ENCODE peak calls at places on chromosomes 2 and 18, in nine cellular contexts. L, U, D, W, G, F, S, H and Z are unnamed samples.
A peak's percentile ranks its signal among the peaks of the same experiment; 100 is the strongest.

GRCh38 chr2:216031960-216032689 is 18.8 kb upstream of the MREG start:
- DNase-seq in H (no peak), D (no peak), L (no peak), F (no peak), U (peak; percentile 14), G (no peak), S (no peak), W (peak; percentile 19), Z (peak; percentile 70)

GRCh38 chr2:38105911-38106310 is 30.0 kb upstream of the CYP1B1 start:
- DNase-seq in H (no peak), W (no peak), F (no peak), D (no peak), U (no peak), L (no peak), G (no peak), S (no peak), Z (no peak)

GRCh38 chr2:205902041-205902898 is 183.7 kb downstream of the INO80D start:
- DNase-seq in U (no peak), L (no peak), G (no peak), S (no peak), H (no peak), W (peak; percentile 7), F (no peak), D (no peak), Z (no peak)

GRCh38 chr2:163044116-163044515 is 205.5 kb upstream of the KCNH7 start:
- DNase-seq in U (no peak), G (no peak), W (no peak), L (no peak), D (no peak), S (no peak), H (no peak), F (no peak), Z (no peak)

GRCh38 chr18:46071894-46072867 is at the start of gene PSTPIP2:
- DNase-seq in G (peak; percentile 55), H (peak; percentile 77), D (peak; percentile 90), S (peak; percentile 56), L (peak; percentile 49), W (peak; percentile 49), U (no peak), F (peak; percentile 82), Z (no peak)

GRCh38 chr18:23237524-23238151 is 102.4 kb downstream of the CABLES1 start:
- DNase-seq in D (peak; percentile 81), U (no peak), L (peak; percentile 86), W (peak; percentile 76), H (peak; percentile 74), S (no peak), F (no peak), G (no peak), Z (no peak)

GRCh38 chr2:213229814-213230213 is 54.5 kb upstream of the SPAG16 start:
- DNase-seq in W (peak; percentile 71), S (no peak), H (no peak), L (no peak), F (no peak), G (no peak), U (no peak), D (no peak), Z (no peak)

GRCh38 chr2:11430729-11431128 is 35.2 kb downstream of the E2F6 start:
- DNase-seq in H (no peak), L (no peak), S (no peak), U (no peak), W (no peak), F (no peak), D (no peak), G (no peak), Z (no peak)

GRCh38 chr2:225334524-225334923 is 65.0 kb upstream of the NYAP2 start:
- DNase-seq in S (no peak), F (no peak), W (no peak), U (no peak), D (no peak), H (no peak), L (no peak), G (no peak), Z (no peak)

GRCh38 chr2:238700122-238700457 is 147.8 kb upstream of the TWIST2 start:
- DNase-seq in U (no peak), D (peak; percentile 81), G (no peak), L (no peak), F (no peak), H (peak; percentile 46), W (no peak), S (no peak), Z (no peak)

GRCh38 chr2:106886916-106887758 is 1.2 kb upstream of the ST6GAL2 start:
- DNase-seq in F (peak; percentile 60), W (no peak), H (no peak), L (peak; percentile 78), U (no peak), S (no peak), G (no peak), D (peak; percentile 79), Z (no peak)

GRCh38 chr2:134231965-134232340 is 21.9 kb upstream of the MGAT5 start:
- DNase-seq in L (no peak), D (no peak), W (peak; percentile 17), U (no peak), G (no peak), H (no peak), F (no peak), S (no peak), Z (no peak)

GRCh38 chr2:174336403-174337336 is 1.9 kb downstream of the SP9 start:
- DNase-seq in L (peak; percentile 78), U (no peak), D (peak; percentile 73), W (no peak), H (peak; percentile 84), G (no peak), S (peak; percentile 41), F (peak; percentile 79), Z (no peak)

GRCh38 chr2:181058378-181059269 is 78.2 kb downstream of the UBE2E3 start:
- DNase-seq in G (peak; percentile 12), H (no peak), W (peak; percentile 63), F (peak; percentile 46), D (no peak), U (no peak), S (peak; percentile 30), L (peak; percentile 31), Z (peak; percentile 34)

GRCh38 chr2:56680971-56681631 is 497.3 kb downstream of the CCDC85A start:
- DNase-seq in D (no peak), L (no peak), S (no peak), G (no peak), W (peak; percentile 81), H (no peak), U (no peak), F (no peak), Z (no peak)

GRCh38 chr2:237806334-237806733 is 7.8 kb downstream of the RBM44 start:
- DNase-seq in H (no peak), D (no peak), S (no peak), G (no peak), F (no peak), L (no peak), U (no peak), W (peak; percentile 39), Z (peak; percentile 28)

GRCh38 chr2:110858135-110858737 is 125.9 kb downstream of the ACOXL start:
- DNase-seq in H (no peak), G (peak; percentile 46), F (no peak), L (peak; percentile 47), D (no peak), U (no peak), S (peak; percentile 84), W (no peak), Z (no peak)

GRCh38 chr2:132400169-132400900 is 16.3 kb upstream of the GPR39 start:
- DNase-seq in H (no peak), L (no peak), W (no peak), F (no peak), D (no peak), S (no peak), G (no peak), U (no peak), Z (no peak)

GRCh38 chr2:132586835-132587234 is 83.2 kb downstream of the LYPD1 start:
- DNase-seq in U (no peak), G (no peak), F (no peak), W (no peak), L (no peak), H (no peak), S (no peak), D (no peak), Z (no peak)

GRCh38 chr2:20104900-20105545 is 53.6 kb upstream of the LAPTM4A start:
- DNase-seq in L (no peak), U (no peak), W (no peak), D (no peak), H (no peak), G (no peak), F (no peak), S (no peak), Z (no peak)

GRCh38 chr2:62455957-62456692 is 49.9 kb downstream of the TMEM17 start:
- DNase-seq in L (no peak), H (no peak), D (no peak), G (no peak), S (no peak), F (no peak), U (no peak), W (no peak), Z (no peak)

GRCh38 chr2:182666674-182667320 is 49.3 kb upstream of the DNAJC10 start:
- DNase-seq in D (no peak), S (no peak), F (peak; percentile 32), W (peak; percentile 36), L (no peak), U (no peak), G (no peak), H (no peak), Z (no peak)

GRCh38 chr2:184681642-184682321 is 83.5 kb downstream of the ZNF804A start:
- DNase-seq in D (no peak), F (no peak), G (no peak), L (no peak), W (no peak), S (no peak), U (no peak), H (no peak), Z (no peak)

GRCh38 chr18:63111549-63112402 is 207.8 kb downstream of the BCL2 start:
- DNase-seq in S (no peak), G (no peak), H (no peak), F (no peak), W (peak; percentile 61), L (no peak), U (no peak), D (no peak), Z (no peak)

GRCh38 chr2:86223098-86223681 is 23.9 kb downstream of the MRPL35 start:
- DNase-seq in S (no peak), H (peak; percentile 49), W (no peak), F (peak; percentile 66), D (no peak), U (no peak), G (no peak), L (no peak), Z (no peak)

GRCh38 chr2:136162438-136162837 is 44.5 kb upstream of the CXCR4 start:
- DNase-seq in G (no peak), S (no peak), L (no peak), U (no peak), D (no peak), H (no peak), W (no peak), F (no peak), Z (no peak)

GRCh38 chr2:237497009-237497819 is 10.2 kb downstream of the MLPH start:
- DNase-seq in D (peak; percentile 69), W (no peak), U (no peak), L (peak; percentile 55), S (no peak), H (no peak), F (no peak), G (no peak), Z (no peak)

GRCh38 chr2:128623776-128624424 is 305.2 kb upstream of the HS6ST1 start:
- DNase-seq in S (no peak), W (no peak), U (peak; percentile 74), F (no peak), D (no peak), L (no peak), G (no peak), H (no peak), Z (no peak)

GRCh38 chr2:195721042-195721441 is 64.0 kb downstream of the SLC39A10 start:
- DNase-seq in H (no peak), L (no peak), F (no peak), U (no peak), S (no peak), D (no peak), G (no peak), W (no peak), Z (no peak)

GRCh38 chr18:67600181-67600631 is 83.7 kb upstream of the DSEL start:
- DNase-seq in G (no peak), W (peak; percentile 46), H (no peak), S (no peak), L (no peak), D (no peak), U (peak; percentile 30), F (peak; percentile 17), Z (peak; percentile 23)

GRCh38 chr2:195395351-195395750 is 261.7 kb upstream of the SLC39A10 start:
- DNase-seq in F (no peak), G (no peak), W (no peak), U (no peak), H (no peak), L (no peak), S (no peak), D (no peak), Z (no peak)